ENCODE peak calls at places on chromosomes 3 and 15, in five cellular contexts. M, N, B, L and P are unnamed samples.

GRCh38 chr15:64101018-64101417 is 5.2 kb downstream of the SNX1 start:
- DNase-seq in M (no peak), N (no peak), B (no peak), L (no peak), P (no peak)

GRCh38 chr3:141894524-141895176 is 18.2 kb downstream of the ATP1B3 start:
- DNase-seq in M (no peak), N (peak), B (no peak), L (no peak), P (no peak)

GRCh38 chr15:43268111-43269105 is 1.7 kb upstream of the TGM5 start:
- DNase-seq in M (no peak), N (no peak), B (no peak), L (no peak), P (no peak)

GRCh38 chr3:151925419-151925818 is 52.0 kb downstream of the SUCNR1 start:
- DNase-seq in M (no peak), N (no peak), B (no peak), L (no peak), P (no peak)

GRCh38 chr3:188153498-188153948 is 434 bp upstream of the LPP start:
- DNase-seq in M (peak), N (peak), B (peak), L (peak), P (no peak)

GRCh38 chr3:183085634-183086390 is 13.5 kb downstream of the MCCC1 start:
- DNase-seq in M (no peak), N (peak), B (no peak), L (peak), P (no peak)

GRCh38 chr15:95995375-95996168 is 334.9 kb upstream of the NR2F2 start:
- DNase-seq in M (no peak), N (no peak), B (no peak), L (no peak), P (no peak)

GRCh38 chr3:129975332-129976090 is 991 bp downstream of the TRH start:
- DNase-seq in M (peak), N (no peak), B (no peak), L (peak), P (no peak)

GRCh38 chr3:159787794-159788205 is 200.8 kb upstream of the IL12A start:
- DNase-seq in M (no peak), N (peak), B (no peak), L (no peak), P (no peak)

GRCh38 chr15:50751394-50751793 is 14.1 kb downstream of the SPPL2A start:
- DNase-seq in M (no peak), N (no peak), B (no peak), L (no peak), P (no peak)

GRCh38 chr3:147392083-147392916 is 14.0 kb downstream of the ZIC4 start:
- DNase-seq in M (no peak), N (peak), B (no peak), L (peak), P (no peak)

DNA sequence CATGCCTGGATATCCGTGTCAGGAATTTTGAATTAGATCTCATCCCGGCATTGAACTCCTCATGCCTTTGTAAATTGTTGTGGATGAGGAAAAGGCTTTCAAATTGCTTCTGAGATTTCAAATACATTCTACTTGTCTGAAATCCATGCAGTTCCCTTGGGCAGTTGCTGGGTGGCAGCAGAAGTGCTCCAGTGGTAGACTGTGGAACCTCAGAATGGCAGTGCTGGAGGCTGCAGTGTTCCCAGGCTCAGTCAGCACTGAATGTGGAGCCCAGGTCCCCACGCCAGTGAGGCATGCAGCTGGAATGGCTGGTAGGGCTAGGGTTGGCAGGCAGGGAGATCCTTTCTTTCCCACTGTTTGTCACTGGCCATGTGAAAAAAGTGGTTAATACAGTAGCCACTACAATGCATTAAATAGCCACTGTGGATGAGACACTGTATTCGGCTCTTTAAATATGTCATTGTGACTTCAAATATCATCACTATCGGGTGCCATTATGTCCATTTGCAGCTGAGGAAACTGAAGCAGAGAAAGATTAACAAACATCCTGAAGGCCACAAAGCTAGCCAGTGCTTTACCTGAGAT is 98.6 kb downstream of the TPRG1 start:
- DNase-seq in M (peak), N (peak), B (peak), L (peak), P (no peak)
- TF ChIP-seq CTCF in M (peak), N (peak), B (peak), L (peak), P (peak)

DNA sequence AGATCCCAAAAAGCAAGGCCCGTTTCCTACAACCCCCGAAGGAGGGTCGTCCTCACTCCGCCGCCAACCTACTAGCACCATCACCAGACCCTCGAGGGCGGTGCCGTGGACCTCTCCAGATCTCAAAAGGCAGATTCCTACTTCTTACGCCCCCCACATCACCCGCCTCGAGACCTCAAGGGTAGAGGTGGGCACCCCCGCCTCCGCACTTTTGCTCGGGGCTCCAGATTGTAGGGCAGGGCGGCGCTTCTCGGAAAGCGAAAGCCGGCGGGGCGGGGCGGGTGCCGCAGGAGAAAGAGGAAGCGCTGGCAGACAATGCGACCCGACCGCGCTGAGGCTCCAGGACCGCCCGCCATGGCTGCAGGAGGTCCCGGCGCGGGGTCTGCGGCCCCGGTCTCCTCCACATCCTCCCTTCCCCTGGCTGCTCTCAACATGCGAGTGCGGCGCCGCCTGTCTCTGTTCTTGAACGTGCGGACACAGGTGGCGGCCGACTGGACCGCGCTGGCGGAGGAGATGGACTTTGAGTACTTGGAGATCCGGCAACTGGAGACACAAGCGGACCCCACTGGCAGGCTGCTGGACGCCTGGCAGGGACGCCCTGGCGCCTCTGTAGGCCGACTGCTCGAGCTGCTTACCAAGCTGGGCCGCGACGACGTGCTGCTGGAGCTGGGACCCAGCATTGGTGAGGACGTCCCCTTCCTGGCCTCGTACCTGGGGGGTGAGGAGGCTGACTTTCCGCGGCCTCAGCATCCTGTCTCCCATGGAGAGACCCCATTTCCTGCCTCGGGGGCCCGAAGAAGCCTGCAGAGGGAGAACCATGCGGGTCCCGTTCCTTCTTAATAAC is at the start of gene MYD88:
- DNase-seq in M (peak), N (peak), B (peak), L (peak), P (peak)
- TF ChIP-seq CTCF in M (no peak), N (no peak), B (no peak), L (no peak), P (no peak)

DNA sequence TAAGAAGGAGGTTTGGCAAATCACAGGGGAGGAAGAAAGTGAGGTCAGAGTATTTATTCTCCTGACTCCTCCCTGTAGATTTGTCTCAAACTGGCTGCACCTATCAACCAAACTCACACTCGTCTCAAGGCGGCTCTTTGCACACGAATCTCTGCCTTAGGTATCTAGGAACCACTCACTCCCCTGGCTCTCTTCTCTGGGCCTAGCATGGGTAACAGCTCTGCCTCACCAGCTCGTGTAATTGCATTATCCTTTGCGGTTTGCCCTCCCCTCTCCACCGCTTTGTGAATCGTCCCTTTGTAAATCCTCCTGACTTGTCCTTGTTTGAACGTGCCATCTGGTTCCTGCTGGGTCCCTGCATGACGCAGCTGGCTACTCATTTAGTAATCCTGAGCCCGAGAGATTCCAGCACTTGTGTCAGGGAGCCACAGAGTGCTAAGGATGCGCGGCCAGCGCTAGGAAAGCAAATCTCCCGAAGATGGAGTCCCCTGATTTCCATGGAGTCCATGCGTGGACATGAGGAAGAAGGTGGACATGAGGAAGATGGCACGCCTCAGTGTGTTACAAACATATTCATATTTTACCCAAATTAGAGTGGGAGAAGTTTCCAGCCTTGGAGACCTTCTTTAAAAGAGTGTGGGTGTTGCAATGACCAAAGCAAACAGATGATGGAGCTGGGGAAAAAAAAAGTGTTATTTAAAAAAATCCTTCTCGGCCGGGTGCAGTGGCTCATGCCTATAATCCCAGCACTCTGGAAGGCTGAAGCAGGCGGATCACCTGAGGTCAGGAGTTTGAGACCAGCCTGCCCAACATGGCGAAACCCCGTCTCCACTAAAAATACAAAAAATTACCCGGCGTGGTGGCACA is 26.7 kb downstream of the NRROS start:
- DNase-seq in M (no peak), N (peak), B (no peak), L (peak), P (no peak)
- TF ChIP-seq CTCF in M (no peak), N (no peak), B (no peak), L (no peak), P (no peak)

GRCh38 chr15:93980149-93980911 is 251.0 kb upstream of the MCTP2 start:
- DNase-seq in M (no peak), N (no peak), B (no peak), L (no peak), P (no peak)

GRCh38 chr15:93973287-93973686 is 258.1 kb upstream of the MCTP2 start:
- DNase-seq in M (no peak), N (no peak), B (no peak), L (no peak), P (no peak)

GRCh38 chr15:93974804-93975481 is 256.4 kb upstream of the MCTP2 start:
- DNase-seq in M (no peak), N (peak), B (no peak), L (no peak), P (no peak)
- TF ChIP-seq CTCF in M (peak), N (peak), B (no peak), L (peak), P (peak)

GRCh38 chr3:32821686-32822296 is 4.0 kb downstream of the TRIM71 start:
- DNase-seq in M (peak), N (no peak), B (no peak), L (peak), P (no peak)
- TF ChIP-seq CTCF in M (no peak), N (no peak), B (no peak), L (no peak), P (no peak)

GRCh38 chr15:31605467-31605931 is 278.9 kb downstream of the KLF13 start:
- DNase-seq in M (no peak), N (peak), B (no peak), L (peak), P (no peak)
- TF ChIP-seq CTCF in M (no peak), N (peak), B (no peak), L (peak), P (peak)